ENCODE peak calls at places on chromosomes 7 and 10, in six cellular contexts. C is A549, O is K562, E is HepG2, R is endothelial cell of umbilical vein, K is GM12878. M is an unnamed sample.

GRCh38 chr10:62054825-62055224 is 153.3 kb downstream of the ARID5B start:
- DNase-seq in K (no peak), R (no peak), O (no peak), C (no peak), E (no peak), M (no peak)

GRCh38 chr10:132395704-132396494 is 1.1 kb upstream of the PWWP2B start:
- DNase-seq in E (peak; percentile 62), K (no peak), R (peak; percentile 22), C (peak; percentile 40), O (peak; percentile 37), M (no peak)

GRCh38 chr7:155738652-155739537 is 73.4 kb downstream of the SHH start:
- DNase-seq in C (peak; percentile 87), O (no peak), E (peak; percentile 74), R (peak; percentile 75), K (peak; percentile 56), M (peak; percentile 76)

GRCh38 chr7:157568071-157568784 is 231.4 kb downstream of the DNAJB6 start:
- DNase-seq in O (no peak), C (no peak), R (no peak), E (no peak), K (no peak), M (peak; percentile 54)

GRCh38 chr10:24536653-24537052 is 187.0 kb downstream of the ARHGAP21 start:
- DNase-seq in K (no peak), E (no peak), R (no peak), C (no peak), O (no peak), M (no peak)

GRCh38 chr7:124399941-124400340 is 365.7 kb downstream of the GPR37 start:
- DNase-seq in K (no peak), O (no peak), C (no peak), R (no peak), E (no peak), M (no peak)

GRCh38 chr10:132375116-132375794 is 21.7 kb upstream of the PWWP2B start:
- DNase-seq in O (no peak), E (no peak), C (no peak), R (no peak), K (no peak), M (peak; percentile 87)

GRCh38 chr10:108241166-108241565 is 1076.7 kb upstream of the SORCS1 start:
- DNase-seq in C (no peak), O (no peak), K (no peak), R (no peak), E (no peak), M (no peak)

GRCh38 chr10:29604291-29604825 is 30.4 kb downstream of the SVIL start:
- DNase-seq in C (no peak), O (no peak), E (no peak), R (no peak), K (no peak), M (no peak)

GRCh38 chr10:57818522-57818921 is 449.2 kb downstream of the IPMK start:
- DNase-seq in K (no peak), O (no peak), C (no peak), R (no peak), E (no peak), M (no peak)

GRCh38 chr10:9734218-9734617 is 1283.5 kb upstream of the CELF2 start:
- DNase-seq in C (no peak), K (no peak), O (no peak), R (no peak), E (no peak), M (no peak)

GRCh38 chr7:72161534-72161933 is 250.6 kb downstream of the CALN1 start:
- DNase-seq in E (no peak), C (no peak), R (no peak), K (no peak), O (no peak), M (peak; percentile 19)

GRCh38 chr7:116582806-116583444 is 58.1 kb downstream of the CAV1 start:
- DNase-seq in O (no peak), E (no peak), R (peak; percentile 32), C (peak; percentile 30), K (no peak), M (no peak)

GRCh38 chr10:80896959-80897358 is 359.3 kb downstream of the SH2D4B start:
- DNase-seq in O (peak; percentile 32), E (no peak), K (no peak), C (no peak), R (no peak), M (no peak)

GRCh38 chr10:80894339-80894791 is 356.7 kb downstream of the SH2D4B start:
- DNase-seq in O (no peak), K (no peak), E (no peak), R (no peak), C (no peak), M (no peak)

GRCh38 chr10:80896076-80896475 is 358.4 kb downstream of the SH2D4B start:
- DNase-seq in E (no peak), O (no peak), R (no peak), K (no peak), C (no peak), M (no peak)

GRCh38 chr10:80893256-80893655 is 355.6 kb downstream of the SH2D4B start:
- DNase-seq in O (no peak), K (no peak), E (no peak), C (no peak), R (no peak), M (no peak)

GRCh38 chr10:80894797-80895467 is 357.2 kb downstream of the SH2D4B start:
- DNase-seq in K (no peak), C (no peak), R (no peak), E (no peak), O (no peak), M (no peak)
- H3K4me3 ChIP-seq in K (no peak overlapping the region), C (no peak overlapping the region), R (no peak overlapping the region), E (no peak overlapping the region), O (no peak overlapping the region), M (no peak overlapping the region)

GRCh38 chr7:75045881-75046280 is 27.7 kb downstream of the RCC1L start:
- DNase-seq in C (no peak), E (no peak), O (no peak), K (no peak), R (no peak), M (no peak)

GRCh38 chr7:75049817-75050216 is 23.8 kb downstream of the RCC1L start:
- DNase-seq in C (no peak), R (no peak), E (no peak), K (no peak), O (no peak), M (no peak)

GRCh38 chr7:75054744-75055527 is 18.7 kb downstream of the RCC1L start:
- DNase-seq in O (no peak), C (no peak), E (no peak), R (peak; percentile 51), K (no peak), M (no peak)

GRCh38 chr7:75048435-75049379 is 24.9 kb downstream of the RCC1L start:
- DNase-seq in R (no peak), O (no peak), E (no peak), K (no peak), C (no peak), M (no peak)

GRCh38 chr7:75050501-75050900 is 23.1 kb downstream of the RCC1L start:
- DNase-seq in C (no peak), O (no peak), R (no peak), E (no peak), K (no peak), M (no peak)
- TF ChIP-seq MYC in C (no peak), O (no peak), R (no peak), E (no peak), K (no peak), M (no peak)

GRCh38 chr10:49176310-49177268 is 11.6 kb downstream of the TMEM273 start:
- DNase-seq in C (no peak), E (no peak), K (no peak), R (no peak), O (peak; percentile 47), M (no peak)
- TF ChIP-seq POLR2A in C (no peak), E (no peak), K (no peak), R (no peak), O (no peak), M (no peak)

GRCh38 chr10:116891208-116891607 is 41.9 kb downstream of the ENO4 start:
- DNase-seq in K (no peak), O (no peak), C (no peak), R (peak; percentile 86), E (no peak), M (no peak)
- H3K4me3 ChIP-seq in K (no peak overlapping the region), O (no peak overlapping the region), C (no peak overlapping the region), R (no peak overlapping the region), E (no peak overlapping the region), M (no peak overlapping the region)

GRCh38 chr7:11233871-11234270 is 260.2 kb downstream of the PHF14 start:
- DNase-seq in R (no peak), K (no peak), E (no peak), C (no peak), O (no peak), M (no peak)
- TF ChIP-seq MYC in R (no peak), K (no peak), E (no peak), C (no peak), O (no peak), M (no peak)

M was measured in NB4.